ENCODE peak calls at places on chromosomes 13 and 19, in five cellular contexts. N is K562, O is endothelial cell of umbilical vein, P is HepG2, Z is GM12878. W is an unnamed sample.

GRCh38 chr13:95505265-95505664 is 47.3 kb upstream of the CLDN10 start:
- DNase-seq in P (no peak), Z (no peak), N (no peak), O (no peak), W (no peak)

GRCh38 chr13:27359203-27359821 is 65.1 kb upstream of the GTF3A start:
- DNase-seq in O (peak; percentile 56), Z (no peak), N (peak; percentile 65), P (peak; percentile 43), W (peak; percentile 55)

GRCh38 chr13:78323848-78324247 is 279.5 kb downstream of the POU4F1 start:
- DNase-seq in P (no peak), Z (no peak), O (peak; percentile 66), N (no peak), W (no peak)

GRCh38 chr13:107866007-107866665 is 349.2 kb downstream of the LIG4 start:
- DNase-seq in P (no peak), O (peak; percentile 52), Z (no peak), N (peak; percentile 63), W (peak; percentile 5)

GRCh38 chr19:13024126-13024957 is 29.1 kb downstream of the NFIX start:
- DNase-seq in O (peak; percentile 11), P (no peak), N (no peak), Z (no peak), W (no peak)

GRCh38 chr19:29385191-29385795 is 140.5 kb upstream of the VSTM2B start:
- DNase-seq in Z (no peak), P (no peak), N (no peak), O (no peak), W (no peak)

GRCh38 chr13:53490732-53491131 is 462.1 kb downstream of the OLFM4 start:
- DNase-seq in O (no peak), Z (no peak), P (no peak), N (no peak), W (no peak)

GRCh38 chr13:51360489-51360888 is 21.0 kb downstream of the SERPINE3 start:
- DNase-seq in O (no peak), P (no peak), Z (no peak), N (no peak), W (no peak)

GRCh38 chr19:2532252-2533071 is 56.5 kb downstream of the GADD45B start:
- DNase-seq in P (no peak), O (peak; percentile 90), N (no peak), Z (no peak), W (peak; percentile 91)

GRCh38 chr13:36858285-36858684 is 39.3 kb downstream of the RFXAP start:
- DNase-seq in N (peak; percentile 42), O (peak; percentile 68), Z (no peak), P (peak; percentile 69), W (peak; percentile 7)

GRCh38 chr13:36084131-36084530 is 47.1 kb downstream of the DCLK1 start:
- DNase-seq in O (no peak), P (no peak), N (no peak), Z (no peak), W (no peak)

GRCh38 chr13:84446972-84447700 is 564.9 kb upstream of the SLITRK1 start:
- DNase-seq in P (no peak), Z (no peak), N (no peak), O (no peak), W (no peak)
- TF ChIP-seq MYC in P (no peak), Z (no peak), N (no peak), O (no peak), W (no peak)

DNA sequence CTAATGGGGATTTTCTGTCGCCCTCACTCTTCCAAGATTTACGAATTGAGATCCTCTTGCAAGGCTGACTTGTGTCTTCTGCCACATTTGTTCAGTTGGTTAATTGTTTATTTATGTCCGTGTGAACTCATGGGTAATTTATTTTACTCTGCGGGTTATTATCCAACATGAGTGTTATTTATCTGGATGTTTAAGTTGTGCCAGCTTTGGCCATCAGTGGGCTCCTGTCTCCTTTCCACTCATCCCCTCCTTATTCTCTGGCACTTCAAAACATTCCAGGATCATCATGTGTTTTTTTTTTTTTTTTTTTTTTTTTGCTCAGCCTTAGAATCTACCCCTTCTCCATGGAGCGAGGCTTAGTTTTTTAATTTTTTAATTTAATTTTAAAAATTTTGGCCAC is 19.0 kb downstream of the ACP7 start:
- DNase-seq in N (no peak), Z (no peak), P (no peak), O (no peak), W (no peak)
- H3K4me2 ChIP-seq in N (no peak overlapping the region), Z (no peak overlapping the region), P (no peak overlapping the region), O (no peak overlapping the region), W (no peak overlapping the region)

GRCh38 chr19:7679017-7679720 is 1.5 kb upstream of the TRAPPC5 start:
- DNase-seq in N (peak; percentile 40), P (peak; percentile 36), Z (no peak), O (no peak), W (no peak)
- TF ChIP-seq MYC in N (no peak), P (no peak), Z (no peak), O (no peak), W (no peak)

GRCh38 chr13:59607780-59608233 is 555.9 kb downstream of the DIAPH3 start:
- DNase-seq in O (no peak), N (no peak), P (no peak), Z (no peak), W (no peak)
- H3K4me2 ChIP-seq in O (no peak overlapping the region), N (no peak overlapping the region), P (no peak overlapping the region), Z (no peak overlapping the region), W (no peak overlapping the region)